ENCODE peak calls at places on chromosomes 2 and 18, in four cellular contexts. One of them, this sample, is unnamed.

GRCh38 chr18:44453505-44453904 is 227.2 kb upstream of the SETBP1 start:
- DNase-seq in GM23248: peak
- DNase-seq in stimulated activated CD4-positive, alpha-beta T cell treated with anti-CD3 and anti-CD28 coated beads, Interleukin-2, amount 100 ng/mL, for 48 hours: no peak
- DNase-seq in NB4: no peak
- DNase-seq in this sample: no peak

GRCh38 chr2:169165791-169166190 is 96.4 kb downstream of the DHRS9 start:
- DNase-seq in GM23248: no peak
- DNase-seq in stimulated activated CD4-positive, alpha-beta T cell treated with anti-CD3 and anti-CD28 coated beads, Interleukin-2, amount 100 ng/mL, for 48 hours: no peak
- DNase-seq in NB4: no peak
- DNase-seq in this sample: no peak

GRCh38 chr2:156892449-156893335 is 364.8 kb upstream of the GALNT5 start:
- DNase-seq in GM23248: peak
- DNase-seq in stimulated activated CD4-positive, alpha-beta T cell treated with anti-CD3 and anti-CD28 coated beads, Interleukin-2, amount 100 ng/mL, for 48 hours: no peak
- DNase-seq in NB4: peak
- DNase-seq in this sample: peak

GRCh38 chr2:149068996-149069888 is 30.7 kb downstream of the LYPD6B start:
- DNase-seq in GM23248: peak
- DNase-seq in stimulated activated CD4-positive, alpha-beta T cell treated with anti-CD3 and anti-CD28 coated beads, Interleukin-2, amount 100 ng/mL, for 48 hours: no peak
- DNase-seq in NB4: peak
- DNase-seq in this sample: no peak

GRCh38 chr2:63763336-63764056 is 78.2 kb upstream of the UGP2 start:
- DNase-seq in GM23248: peak
- DNase-seq in stimulated activated CD4-positive, alpha-beta T cell treated with anti-CD3 and anti-CD28 coated beads, Interleukin-2, amount 100 ng/mL, for 48 hours: no peak
- DNase-seq in NB4: no peak
- DNase-seq in this sample: no peak

GRCh38 chr2:147008481-147008880 is 836.3 kb upstream of the ACVR2A start:
- DNase-seq in GM23248: peak
- DNase-seq in stimulated activated CD4-positive, alpha-beta T cell treated with anti-CD3 and anti-CD28 coated beads, Interleukin-2, amount 100 ng/mL, for 48 hours: no peak
- DNase-seq in NB4: no peak
- DNase-seq in this sample: no peak

GRCh38 chr2:227052879-227053278 is 111.1 kb downstream of the COL4A4 start:
- DNase-seq in GM23248: no peak
- DNase-seq in stimulated activated CD4-positive, alpha-beta T cell treated with anti-CD3 and anti-CD28 coated beads, Interleukin-2, amount 100 ng/mL, for 48 hours: no peak
- DNase-seq in NB4: no peak
- DNase-seq in this sample: no peak

GRCh38 chr18:3055201-3055600 is 42.3 kb upstream of the LPIN2 start:
- DNase-seq in GM23248: no peak
- DNase-seq in stimulated activated CD4-positive, alpha-beta T cell treated with anti-CD3 and anti-CD28 coated beads, Interleukin-2, amount 100 ng/mL, for 48 hours: no peak
- DNase-seq in NB4: no peak
- DNase-seq in this sample: no peak

GRCh38 chr18:79856119-79857080 is 58.7 kb downstream of the KCNG2 start:
- DNase-seq in GM23248: peak
- DNase-seq in stimulated activated CD4-positive, alpha-beta T cell treated with anti-CD3 and anti-CD28 coated beads, Interleukin-2, amount 100 ng/mL, for 48 hours: no peak
- DNase-seq in NB4: peak
- DNase-seq in this sample: peak

GRCh38 chr18:24319757-24320156 is 77.9 kb downstream of the OSBPL1A start:
- DNase-seq in GM23248: no peak
- DNase-seq in stimulated activated CD4-positive, alpha-beta T cell treated with anti-CD3 and anti-CD28 coated beads, Interleukin-2, amount 100 ng/mL, for 48 hours: no peak
- DNase-seq in NB4: no peak
- DNase-seq in this sample: no peak

GRCh38 chr2:24517247-24517646 is 26.2 kb downstream of the NCOA1 start:
- DNase-seq in GM23248: no peak
- DNase-seq in stimulated activated CD4-positive, alpha-beta T cell treated with anti-CD3 and anti-CD28 coated beads, Interleukin-2, amount 100 ng/mL, for 48 hours: no peak
- DNase-seq in NB4: no peak
- DNase-seq in this sample: no peak

GRCh38 chr2:113158884-113159553 is 14.8 kb upstream of the PSD4 start:
- DNase-seq in GM23248: peak
- DNase-seq in stimulated activated CD4-positive, alpha-beta T cell treated with anti-CD3 and anti-CD28 coated beads, Interleukin-2, amount 100 ng/mL, for 48 hours: no peak
- DNase-seq in NB4: no peak
- DNase-seq in this sample: no peak

This sample was measured in KBM-7.